ENCODE peak calls at places on chromosome 12, in nine cellular contexts. I is PC-3; Y is fibroblast of lung; J is CD8-positive, alpha-beta memory T cell; R is mucosa of descending colon; M is fibroblast of pulmonary artery; T is aorta; Z is psoas muscle; B is keratinocyte. Q is an unnamed sample.

GRCh38 chr12:108306014-108306501 is 33.1 kb downstream of the CMKLR1 start:
- DNase-seq in Z (peak; percentile 35), Y (peak; percentile 76), R (no peak), M (peak; percentile 38), T (no peak), B (no peak), J (no peak), I (peak; percentile 53), Q (no peak)

GRCh38 chr12:126432780-126433179 is 1367.5 kb downstream of the AACS start:
- DNase-seq in J (no peak), R (no peak), B (no peak), Y (no peak), M (peak; percentile 8), T (no peak), Z (no peak), I (no peak), Q (no peak)

GRCh38 chr12:78951746-78952532 is 87.4 kb downstream of the SYT1 start:
- DNase-seq in R (no peak), M (peak; percentile 20), Z (no peak), Y (peak; percentile 65), B (no peak), I (peak; percentile 8), T (no peak), J (no peak), Q (no peak)

GRCh38 chr12:109744991-109745942 is 31.6 kb downstream of the FAM222A start:
- DNase-seq in R (peak; percentile 24), J (peak; percentile 24), B (no peak), Y (no peak), Z (no peak), T (no peak), I (no peak), M (no peak), Q (no peak)

GRCh38 chr12:64883264-64884163 is 59.1 kb downstream of the TBC1D30 start:
- DNase-seq in J (no peak), I (no peak), Y (no peak), Z (no peak), B (no peak), M (no peak), R (no peak), T (no peak), Q (no peak)

GRCh38 chr12:19800884-19801283 is 361.6 kb downstream of the AEBP2 start:
- DNase-seq in I (peak; percentile 30), J (no peak), B (no peak), M (peak; percentile 47), T (no peak), Y (peak; percentile 89), R (no peak), Z (no peak), Q (no peak)

GRCh38 chr12:106067606-106068205 is 71.0 kb downstream of the NUAK1 start:
- DNase-seq in J (no peak), M (no peak), B (no peak), T (no peak), I (no peak), R (no peak), Y (no peak), Z (no peak), Q (no peak)

GRCh38 chr12:95990136-95990535 is 6.0 kb downstream of the HAL start:
- DNase-seq in J (no peak), M (no peak), B (no peak), Y (no peak), T (no peak), I (no peak), R (no peak), Z (no peak), Q (no peak)

GRCh38 chr12:67981236-67982164 is 7.7 kb upstream of the IFNG-AS1 start:
- DNase-seq in T (no peak), Y (peak; percentile 96), J (no peak), M (peak; percentile 59), I (peak; percentile 87), Z (no peak), R (no peak), B (peak; percentile 35), Q (peak; percentile 49)

GRCh38 chr12:2401040-2401439 is 348.3 kb downstream of the CACNA1C start:
- DNase-seq in Z (no peak), I (no peak), Y (no peak), T (no peak), R (no peak), B (no peak), M (no peak), J (no peak), Q (no peak)

GRCh38 chr12:4719821-4720636 is at the start of gene GALNT8:
- DNase-seq in J (no peak), T (no peak), Y (no peak), R (peak; percentile 78), I (peak; percentile 9), B (peak; percentile 1), M (no peak), Z (no peak), Q (no peak)

GRCh38 chr12:24133385-24133784 is 183.9 kb upstream of the SOX5 start:
- DNase-seq in J (no peak), M (no peak), T (no peak), Z (no peak), Y (no peak), B (no peak), R (no peak), I (no peak), Q (no peak)

DNA sequence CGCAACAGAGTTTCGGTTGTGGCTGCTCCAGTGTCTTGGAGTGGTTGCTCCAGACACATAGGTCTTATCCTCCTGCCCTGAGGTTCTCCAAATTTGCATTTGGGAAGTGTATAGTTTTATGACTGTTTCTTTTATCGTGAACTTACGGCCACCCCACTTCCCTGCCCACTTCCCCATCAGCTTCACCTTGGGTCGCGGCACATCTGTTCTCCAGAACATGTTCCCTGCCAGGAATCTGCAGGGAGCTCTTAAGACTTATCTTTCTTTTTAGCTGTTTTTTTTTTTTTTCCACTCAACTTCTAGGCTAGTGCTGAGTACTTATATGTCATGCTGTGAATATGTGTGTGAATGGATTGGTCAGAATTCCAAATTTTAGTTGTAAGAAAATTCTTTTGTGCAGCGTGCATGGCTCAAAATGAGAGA is 75.4 kb downstream of the ETV6 start:
- DNase-seq in Y (peak; percentile 90), Z (no peak), J (no peak), M (peak; percentile 56), R (no peak), T (no peak), I (no peak), B (no peak), Q (no peak)
- H3K4me3 ChIP-seq in Y (no peak overlapping the region), Z (no peak overlapping the region), J (no peak overlapping the region), M (no peak overlapping the region), R (no peak overlapping the region), T (no peak overlapping the region), I (no peak overlapping the region), B (no peak overlapping the region), Q (no peak overlapping the region)

DNA sequence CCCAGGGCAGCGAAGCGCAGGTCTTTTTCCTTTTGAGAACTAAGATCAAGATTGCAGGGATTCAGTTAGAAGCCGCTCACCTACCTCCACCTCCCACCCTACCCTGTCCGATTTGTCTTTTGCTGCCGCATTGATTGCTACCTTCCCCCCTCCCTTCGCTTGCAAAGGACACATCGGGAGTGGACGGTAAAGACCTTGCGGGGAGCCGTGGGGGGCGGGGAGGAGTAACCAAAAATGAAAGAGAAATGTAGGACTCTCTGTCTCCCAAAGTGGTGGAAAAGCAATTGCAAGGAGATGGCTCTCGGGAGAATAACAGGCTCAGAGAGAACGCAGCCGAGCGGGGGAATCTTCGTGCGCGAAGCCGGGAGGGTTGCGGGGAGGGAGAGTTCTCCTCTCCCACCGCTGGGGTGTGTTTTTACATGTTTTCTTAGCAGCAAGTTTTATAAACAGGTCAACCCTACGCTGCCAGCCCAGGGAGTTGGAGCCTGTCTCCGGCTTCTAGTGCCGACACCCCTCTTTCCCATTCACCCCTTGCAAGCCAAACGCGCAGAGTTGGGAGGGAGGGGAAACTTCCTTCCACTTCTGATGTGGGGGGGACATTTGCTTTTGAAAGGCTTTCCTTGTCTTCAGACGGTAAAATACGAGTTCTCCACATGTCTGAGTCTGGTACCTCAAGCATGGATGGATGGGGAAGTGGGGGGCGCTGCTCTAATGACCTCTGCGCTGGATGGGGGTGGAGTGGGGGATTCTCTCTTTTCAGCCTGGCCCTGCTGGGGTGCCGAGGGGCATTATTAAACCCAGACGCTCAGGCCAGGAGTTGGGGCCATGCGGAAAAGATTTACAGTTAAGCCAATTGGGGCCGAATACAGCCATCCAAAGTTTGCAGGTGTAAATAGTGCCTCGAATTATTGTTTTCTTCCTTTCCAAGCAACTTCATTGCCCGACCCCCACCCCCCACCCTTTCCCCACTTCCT is 8.9 kb upstream of the TBX3 start:
- DNase-seq in Y (no peak), I (peak; percentile 72), Z (peak; percentile 14), R (no peak), M (no peak), T (no peak), J (no peak), B (no peak), Q (no peak)
- H3K4me3 ChIP-seq in Y (peak overlapping the region; percentile 67), I (peak overlapping the region; percentile 81), Z (peak overlapping the region; percentile 53), R (no peak overlapping the region), M (peak overlapping the region; percentile 53), T (peak overlapping the region; percentile 29), J (no peak overlapping the region), B (peak overlapping the region; percentile 69), Q (peak overlapping the region; percentile 37)

GRCh38 chr12:71009414-71010142 is 89.0 kb upstream of the PTPRR start:
- DNase-seq in M (no peak), Z (no peak), B (no peak), J (no peak), Y (no peak), R (no peak), I (no peak), T (no peak), Q (no peak)
- H3K4me3 ChIP-seq in M (no peak overlapping the region), Z (no peak overlapping the region), B (no peak overlapping the region), J (no peak overlapping the region), Y (no peak overlapping the region), R (no peak overlapping the region), I (no peak overlapping the region), T (no peak overlapping the region), Q (no peak overlapping the region)

GRCh38 chr12:53998900-53999236 is 1.1 kb upstream of the HOXC9 start:
- DNase-seq in I (no peak), M (no peak), R (peak; percentile 15), J (no peak), T (no peak), Z (no peak), B (no peak), Y (no peak), Q (no peak)

GRCh38 chr12:53998174-53998899 is 1.6 kb upstream of the HOXC9 start:
- DNase-seq in T (no peak), I (no peak), M (no peak), R (peak; percentile 8), Z (no peak), B (no peak), J (no peak), Y (no peak), Q (no peak)

GRCh38 chr12:54000774-54001114 is 783 bp downstream of the HOXC9 start:
- DNase-seq in R (no peak), J (no peak), B (no peak), I (no peak), Y (no peak), T (no peak), M (no peak), Z (no peak), Q (no peak)

GRCh38 chr12:54000105-54000773 is at the start of gene HOXC9:
- DNase-seq in J (no peak), R (peak; percentile 36), Y (no peak), M (no peak), I (no peak), B (no peak), Z (peak; percentile 51), T (peak; percentile 85), Q (no peak)

DNA sequence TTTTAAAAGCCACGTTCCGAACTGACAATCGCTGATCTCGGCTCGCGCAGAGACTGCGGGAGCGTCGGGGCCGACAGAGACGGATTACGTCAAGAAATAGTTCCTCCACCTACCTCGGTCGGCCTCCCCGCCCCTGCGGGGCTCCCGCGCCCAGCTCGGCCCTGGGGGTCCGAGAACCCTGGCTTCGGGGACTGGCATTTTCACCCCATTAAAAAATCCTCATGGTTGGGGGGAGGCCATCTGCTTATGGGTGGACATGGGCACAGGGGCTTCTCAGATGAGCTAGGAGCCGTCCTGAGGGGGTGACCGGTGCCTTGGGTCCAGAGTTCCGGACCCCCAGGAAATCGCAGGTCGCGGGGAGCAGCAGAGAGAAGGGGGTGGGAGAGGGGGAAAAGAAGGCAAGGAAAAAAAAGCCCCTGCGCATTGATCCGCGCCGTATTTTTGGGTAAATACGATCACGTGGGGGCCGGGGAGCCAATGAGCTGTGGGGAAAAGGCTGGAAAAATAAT is 311 bp upstream of the HOXC9 start:
- DNase-seq in Z (peak; percentile 75), J (no peak), B (no peak), T (peak; percentile 90), I (no peak), M (peak; percentile 24), R (peak; percentile 20), Y (no peak), Q (no peak)
- H3K4me3 ChIP-seq in Z (peak overlapping the region; percentile 78), J (peak overlapping the region; percentile 26), B (peak overlapping the region; percentile 96), T (peak overlapping the region; percentile 16), I (peak overlapping the region; percentile 57), M (peak overlapping the region; percentile 34), R (no peak overlapping the region), Y (peak overlapping the region; percentile 17), Q (peak overlapping the region; percentile 84)

Q was measured in epithelial cell of proximal tubule.